ENCODE peak calls at places on chromosomes 3 and 15, in five cellular contexts. O is colonic mucosa, P is AG09309, U is A549, V is sigmoid colon. Q is an unnamed sample.
A peak's percentile ranks its signal among the peaks of the same experiment; 100 is the strongest.

GRCh38 chr15:72916939-72917338 is 133.4 kb upstream of the ADPGK start:
- DNase-seq in V (no peak), O (no peak), U (no peak), P (no peak), Q (no peak)

GRCh38 chr15:70195808-70196304 is 98.1 kb upstream of the TLE3 start:
- DNase-seq in O (peak; percentile 41), P (peak; percentile 70), U (peak; percentile 20), V (peak; percentile 93), Q (peak; percentile 44)

GRCh38 chr3:139978966-139979365 is 44.0 kb downstream of the CLSTN2 start:
- DNase-seq in V (no peak), U (no peak), P (no peak), O (no peak), Q (no peak)

GRCh38 chr3:189534546-189534945 is 96.6 kb upstream of the TP63 start:
- DNase-seq in U (no peak), P (no peak), V (no peak), O (no peak), Q (no peak)

GRCh38 chr3:176767385-176767784 is 429.9 kb downstream of the TBL1XR1 start:
- DNase-seq in V (peak; percentile 72), U (peak; percentile 53), O (no peak), P (peak; percentile 75), Q (peak; percentile 15)

GRCh38 chr15:37891754-37892368 is 42.6 kb upstream of the TMCO5A start:
- DNase-seq in V (no peak), U (peak; percentile 33), O (no peak), P (no peak), Q (peak; percentile 22)

GRCh38 chr15:70783610-70784021 is 20.3 kb upstream of the UACA start:
- DNase-seq in V (no peak), P (no peak), O (peak; percentile 53), U (peak; percentile 74), Q (no peak)

GRCh38 chr3:192841428-192841827 is 76.2 kb downstream of the MB21D2 start:
- DNase-seq in U (no peak), V (no peak), P (no peak), O (no peak), Q (no peak)

GRCh38 chr3:124133366-124133940 is 141.5 kb upstream of the ROPN1 start:
- DNase-seq in V (no peak), O (no peak), P (no peak), U (no peak), Q (no peak)

GRCh38 chr3:46900356-46900755 is 22.8 kb downstream of the PTH1R start:
- DNase-seq in U (no peak), P (no peak), V (no peak), O (no peak), Q (no peak)

GRCh38 chr3:121750087-121750415 is 510 bp upstream of the GOLGB1 start:
- DNase-seq in V (no peak), P (no peak), O (peak; percentile 19), U (no peak), Q (no peak)

GRCh38 chr3:58175429-58176184 is 35.2 kb downstream of the DNASE1L3 start:
- DNase-seq in O (peak; percentile 87), U (peak; percentile 65), P (no peak), V (peak; percentile 67), Q (no peak)

GRCh38 chr3:64827391-64827790 is 139.6 kb upstream of the ADAMTS9 start:
- DNase-seq in U (no peak), V (no peak), O (no peak), P (no peak), Q (no peak)

GRCh38 chr3:74532446-74532845 is 82.0 kb downstream of the CNTN3 start:
- DNase-seq in O (no peak), U (no peak), P (peak; percentile 79), V (no peak), Q (peak; percentile 48)

GRCh38 chr15:91168457-91168856 is 68.4 kb downstream of the SV2B start:
- DNase-seq in O (no peak), V (no peak), P (no peak), U (no peak), Q (no peak)

GRCh38 chr15:77507151-77507847 is 86.6 kb downstream of the HMG20A start:
- DNase-seq in O (peak; percentile 61), P (no peak), U (no peak), V (peak; percentile 74), Q (no peak)

GRCh38 chr3:72161870-72162617 is 377.1 kb upstream of the PROK2 start:
- DNase-seq in P (no peak), V (no peak), O (peak; percentile 56), U (peak; percentile 42), Q (no peak)

GRCh38 chr3:15305366-15305844 is 27.0 kb downstream of the SH3BP5 start:
- DNase-seq in U (peak; percentile 58), O (no peak), V (peak; percentile 56), P (no peak), Q (no peak)

GRCh38 chr3:48403533-48404439 is 26.1 kb downstream of the PLXNB1 start:
- DNase-seq in U (no peak), V (peak; percentile 65), O (no peak), P (no peak), Q (no peak)

GRCh38 chr3:168973897-168974296 is 689.6 kb downstream of the MECOM start:
- DNase-seq in U (no peak), O (no peak), P (no peak), V (no peak), Q (no peak)

GRCh38 chr3:168544097-168544957 is 448.6 kb upstream of the GOLIM4 start:
- DNase-seq in U (no peak), P (no peak), O (no peak), V (no peak), Q (no peak)

GRCh38 chr3:102329561-102329960 is 105.3 kb upstream of the ZPLD1 start:
- DNase-seq in V (no peak), U (no peak), O (no peak), P (no peak), Q (no peak)

GRCh38 chr15:86231864-86232801 is 152.5 kb downstream of the AGBL1 start:
- DNase-seq in P (no peak), O (peak; percentile 31), V (no peak), U (peak; percentile 36), Q (no peak)

GRCh38 chr3:15079083-15079482 is 14.0 kb upstream of the MRPS25 start:
- DNase-seq in O (no peak), U (no peak), P (no peak), V (no peak), Q (no peak)

GRCh38 chr3:46668116-46668515 is 25.4 kb downstream of the ALS2CL start:
- DNase-seq in U (no peak), O (no peak), P (no peak), V (peak; percentile 47), Q (no peak)

GRCh38 chr3:135242285-135242684 is 447.2 kb downstream of the EPHB1 start:
- DNase-seq in U (no peak), P (no peak), V (no peak), O (no peak), Q (no peak)

GRCh38 chr15:28116521-28117488 is 17.7 kb upstream of the OCA2 start:
- DNase-seq in U (no peak), P (no peak), O (no peak), V (peak; percentile 37), Q (no peak)

DNA sequence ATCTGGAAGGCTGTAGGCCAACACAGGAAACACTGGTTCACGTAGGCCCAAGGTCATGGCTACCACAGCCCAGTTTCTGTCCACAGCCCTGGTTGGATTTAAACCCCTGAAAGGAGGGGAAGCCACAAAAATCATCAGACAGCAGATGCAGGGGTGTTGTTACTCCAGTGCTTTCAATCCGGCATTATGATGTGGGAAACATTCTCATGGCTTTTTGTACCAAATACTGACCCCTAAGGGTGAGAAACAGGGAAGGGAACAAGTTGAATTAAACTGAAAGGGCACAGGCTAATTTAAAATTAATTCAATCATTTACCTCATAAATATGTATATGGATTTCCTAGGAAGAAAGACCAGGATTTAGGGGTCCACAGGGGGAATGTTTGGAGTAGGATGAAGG is 375.6 kb downstream of the CTNNB1 start:
- DNase-seq in P (no peak), V (no peak), O (no peak), U (no peak), Q (no peak)
- TF ChIP-seq CTCF in P (no peak), V (no peak), O (no peak), U (no peak), Q (no peak)

GRCh38 chr3:157868168-157868567 is 238.1 kb downstream of the SHOX2 start:
- DNase-seq in U (no peak), O (no peak), V (no peak), P (peak; percentile 64), Q (peak; percentile 61)

GRCh38 chr3:157859541-157859940 is 246.7 kb downstream of the SHOX2 start:
- DNase-seq in V (no peak), P (no peak), O (no peak), U (no peak), Q (no peak)

GRCh38 chr3:157871248-157871647 is 235.0 kb downstream of the SHOX2 start:
- DNase-seq in V (no peak), P (no peak), O (no peak), U (no peak), Q (no peak)

GRCh38 chr3:157868881-157869280 is 237.3 kb downstream of the SHOX2 start:
- DNase-seq in P (no peak), U (no peak), O (no peak), V (no peak), Q (no peak)

GRCh38 chr3:157865449-157865862 is 240.8 kb downstream of the SHOX2 start:
- DNase-seq in P (no peak), U (peak; percentile 30), V (no peak), O (peak; percentile 44), Q (no peak)
- TF ChIP-seq CTCF in P (peak; percentile 27), U (peak; percentile 34), V (no peak), O (peak; percentile 63), Q (peak; percentile 29)

DNA sequence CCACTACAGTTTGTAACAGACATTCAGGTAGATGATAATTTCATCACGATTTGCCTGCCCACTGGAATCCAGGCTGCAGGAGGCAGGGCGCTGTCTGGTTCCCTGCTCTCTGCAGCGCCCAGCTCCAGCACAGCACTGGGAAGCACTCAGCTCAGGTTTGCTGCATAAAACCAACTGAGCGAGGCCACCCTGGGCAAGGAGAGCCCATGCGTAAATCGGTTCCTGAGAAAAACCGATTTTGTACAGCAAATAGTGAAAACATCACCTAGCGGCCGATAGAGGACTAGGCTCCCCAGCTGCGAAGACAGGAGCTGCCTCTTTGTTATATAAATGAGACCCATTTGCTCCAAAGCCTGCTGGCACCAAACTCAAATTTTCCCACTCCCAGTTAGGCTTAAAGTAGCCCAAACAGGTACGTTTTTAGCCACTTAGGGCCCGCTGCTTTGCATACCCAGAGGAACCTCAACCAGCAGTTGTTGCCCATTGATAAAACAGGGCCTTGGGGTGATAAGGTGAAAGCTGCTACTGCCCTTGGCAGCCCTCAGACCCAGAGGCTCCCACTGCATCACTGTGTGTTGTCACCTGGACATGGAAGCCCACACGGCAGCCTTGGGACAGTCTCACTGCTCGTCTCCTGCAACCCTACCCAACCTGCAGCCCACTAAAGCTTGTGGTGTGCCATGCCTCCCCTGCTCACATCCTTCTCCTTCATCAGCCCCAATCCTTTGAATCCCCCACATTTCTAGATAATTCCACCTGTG is 47.5 kb downstream of the ALDH1L1 start:
- DNase-seq in P (no peak), O (peak; percentile 9), U (peak; percentile 9), V (no peak), Q (no peak)
- TF ChIP-seq CTCF in P (peak; percentile 35), O (no peak), U (peak; percentile 27), V (no peak), Q (no peak)

DNA sequence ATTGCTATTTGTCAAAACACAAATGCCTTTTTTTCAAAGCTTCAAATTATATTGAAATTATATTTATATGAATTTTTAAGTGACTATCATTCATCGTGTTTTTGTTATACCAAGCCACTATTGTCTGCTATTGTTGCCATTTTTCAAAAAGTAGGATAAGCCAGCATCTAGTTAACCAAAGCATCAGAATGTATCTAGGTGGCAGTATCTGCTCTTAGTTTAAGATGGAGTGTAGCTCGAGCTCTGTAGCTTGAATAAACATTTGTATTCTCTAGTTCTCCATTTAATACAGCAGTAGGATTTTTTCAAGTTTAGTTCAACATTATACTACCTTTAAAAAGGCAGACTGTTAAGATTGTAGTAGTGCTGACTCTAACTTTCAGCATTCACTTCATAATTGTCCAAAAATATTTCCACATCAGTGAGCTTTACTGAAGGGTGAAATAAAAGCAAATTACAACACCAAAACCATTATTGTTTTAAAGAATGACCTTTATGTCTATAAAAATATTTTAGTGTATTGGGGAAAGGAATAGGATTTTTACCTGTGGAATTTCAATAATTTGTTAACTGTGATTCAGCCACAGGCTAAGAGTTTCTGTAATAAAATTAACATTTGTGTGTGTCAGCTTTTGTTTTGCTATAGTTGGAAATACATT is 19.6 kb upstream of the C15orf61 start:
- DNase-seq in U (peak; percentile 33), P (no peak), O (no peak), V (no peak), Q (no peak)
- TF ChIP-seq CTCF in U (peak; percentile 56), P (peak; percentile 52), O (no peak), V (peak; percentile 9), Q (peak; percentile 48)